ENCODE peak calls at places on chromosomes 7 and 10, in six cellular contexts. T, W, B, G, O and R are unnamed samples.

GRCh38 chr10:13788701-13789447 is 202.1 kb downstream of the PRPF18 start:
- DNase-seq in T (no peak), W (peak), B (peak), G (no peak), O (no peak), R (peak)

GRCh38 chr7:93461350-93461749 is 113.2 kb downstream of the CALCR start:
- DNase-seq in T (no peak), W (no peak), B (no peak), G (no peak), O (no peak), R (no peak)

GRCh38 chr10:73758704-73759511 is 14.7 kb downstream of the SEC24C start:
- DNase-seq in T (no peak), W (no peak), B (no peak), G (no peak), O (no peak), R (no peak)

GRCh38 chr7:115546790-115547189 is 483.8 kb downstream of the TFEC start:
- DNase-seq in T (no peak), W (no peak), B (no peak), G (no peak), O (no peak), R (no peak)

GRCh38 chr7:38187794-38188472 is 9.9 kb downstream of the STARD3NL start:
- DNase-seq in T (no peak), W (no peak), B (no peak), G (no peak), O (no peak), R (no peak)

GRCh38 chr7:26863504-26864308 is 684 bp downstream of the SKAP2 start:
- DNase-seq in T (peak), W (peak), B (peak), G (peak), O (peak), R (no peak)

GRCh38 chr10:128465697-128466096 is 339.5 kb upstream of the MKI67 start:
- DNase-seq in T (no peak), W (no peak), B (no peak), G (no peak), O (no peak), R (no peak)

GRCh38 chr10:73771722-73772279 is 10.0 kb upstream of the CHCHD1 start:
- DNase-seq in T (peak), W (no peak), B (no peak), G (no peak), O (peak), R (no peak)

GRCh38 chr7:130365511-130366441 is 14.5 kb upstream of the CPA1 start:
- DNase-seq in T (no peak), W (peak), B (peak), G (no peak), O (peak), R (no peak)